ENCODE peak calls at places on chromosomes 5 and 9, in seven cellular contexts. One of them, this sample, is unnamed.

GRCh38 chr5:1788200-1788599 is 11.4 kb downstream of the MRPL36 start:
- DNase-seq in CD8-positive, alpha-beta T cell: no peak
- DNase-seq in AG10803: no peak
- DNase-seq in PC-3: no peak
- DNase-seq in A549: no peak
- DNase-seq in small intestine: no peak
- DNase-seq in heart left ventricle: no peak
- DNase-seq in this sample: no peak

GRCh38 chr9:4237748-4238511 is 61.9 kb downstream of the GLIS3 start:
- DNase-seq in CD8-positive, alpha-beta T cell: no peak
- DNase-seq in AG10803: no peak
- DNase-seq in PC-3: no peak
- DNase-seq in A549: no peak
- DNase-seq in small intestine: no peak
- DNase-seq in heart left ventricle: no peak
- DNase-seq in this sample: no peak

GRCh38 chr9:124758061-124758460 is 13.1 kb downstream of the NR6A1 start:
- DNase-seq in CD8-positive, alpha-beta T cell: no peak
- DNase-seq in AG10803: no peak
- DNase-seq in PC-3: no peak
- DNase-seq in A549: no peak
- DNase-seq in small intestine: no peak
- DNase-seq in heart left ventricle: no peak
- DNase-seq in this sample: no peak

GRCh38 chr5:171425596-171426244 is 6.3 kb downstream of the FGF18 start:
- DNase-seq in CD8-positive, alpha-beta T cell: no peak
- DNase-seq in AG10803: no peak
- DNase-seq in PC-3: no peak
- DNase-seq in A549: no peak
- DNase-seq in small intestine: no peak
- DNase-seq in heart left ventricle: no peak
- DNase-seq in this sample: no peak

GRCh38 chr5:43294226-43294625 is 19.0 kb downstream of the HMGCS1 start:
- DNase-seq in CD8-positive, alpha-beta T cell: no peak
- DNase-seq in AG10803: peak; percentile 74
- DNase-seq in PC-3: peak; percentile 61
- DNase-seq in A549: no peak
- DNase-seq in small intestine: no peak
- DNase-seq in heart left ventricle: no peak
- DNase-seq in this sample: peak; percentile 42

GRCh38 chr9:22211588-22212360 is 202.7 kb upstream of the CDKN2B start:
- DNase-seq in CD8-positive, alpha-beta T cell: no peak
- DNase-seq in AG10803: peak; percentile 94
- DNase-seq in PC-3: peak; percentile 96
- DNase-seq in A549: peak; percentile 69
- DNase-seq in small intestine: no peak
- DNase-seq in heart left ventricle: no peak
- DNase-seq in this sample: peak; percentile 94

GRCh38 chr9:107600060-107600573 is 110.5 kb upstream of the KLF4 start:
- DNase-seq in CD8-positive, alpha-beta T cell: no peak
- DNase-seq in AG10803: no peak
- DNase-seq in PC-3: no peak
- DNase-seq in A549: no peak
- DNase-seq in small intestine: peak; percentile 49
- DNase-seq in heart left ventricle: no peak
- DNase-seq in this sample: no peak

GRCh38 chr5:93929146-93929545 is 187.7 kb upstream of the POU5F2 start:
- DNase-seq in CD8-positive, alpha-beta T cell: no peak
- DNase-seq in AG10803: peak; percentile 70
- DNase-seq in PC-3: no peak
- DNase-seq in A549: no peak
- DNase-seq in small intestine: no peak
- DNase-seq in heart left ventricle: no peak
- DNase-seq in this sample: peak; percentile 52

GRCh38 chr9:96523429-96523828 is 73.5 kb downstream of the HABP4 start:
- DNase-seq in CD8-positive, alpha-beta T cell: no peak
- DNase-seq in AG10803: peak; percentile 23
- DNase-seq in PC-3: no peak
- DNase-seq in A549: no peak
- DNase-seq in small intestine: no peak
- DNase-seq in heart left ventricle: no peak
- DNase-seq in this sample: peak; percentile 78

GRCh38 chr5:146662229-146662628 is 146.2 kb upstream of the GPR151 start:
- DNase-seq in CD8-positive, alpha-beta T cell: no peak
- DNase-seq in AG10803: peak; percentile 7
- DNase-seq in PC-3: peak; percentile 74
- DNase-seq in A549: peak; percentile 5
- DNase-seq in small intestine: peak; percentile 20
- DNase-seq in heart left ventricle: no peak
- DNase-seq in this sample: peak; percentile 40

GRCh38 chr5:72301557-72301956 is 18.5 kb downstream of the MRPS27 start:
- DNase-seq in CD8-positive, alpha-beta T cell: no peak
- DNase-seq in AG10803: no peak
- DNase-seq in PC-3: no peak
- DNase-seq in A549: no peak
- DNase-seq in small intestine: no peak
- DNase-seq in heart left ventricle: no peak
- DNase-seq in this sample: no peak

GRCh38 chr5:119943148-119943547 is 313.8 kb downstream of the FAM170A start:
- DNase-seq in CD8-positive, alpha-beta T cell: no peak
- DNase-seq in AG10803: peak; percentile 43
- DNase-seq in PC-3: peak; percentile 26
- DNase-seq in A549: no peak
- DNase-seq in small intestine: no peak
- DNase-seq in heart left ventricle: no peak
- DNase-seq in this sample: peak; percentile 47

GRCh38 chr5:72649449-72649848 is 142.2 kb upstream of the ZNF366 start:
- DNase-seq in CD8-positive, alpha-beta T cell: no peak
- DNase-seq in AG10803: peak; percentile 11
- DNase-seq in PC-3: peak; percentile 63
- DNase-seq in A549: no peak
- DNase-seq in small intestine: no peak
- DNase-seq in heart left ventricle: no peak
- DNase-seq in this sample: peak; percentile 62

GRCh38 chr9:83167126-83167525 is 104.2 kb upstream of the RASEF start:
- DNase-seq in CD8-positive, alpha-beta T cell: no peak
- DNase-seq in AG10803: no peak
- DNase-seq in PC-3: peak; percentile 16
- DNase-seq in A549: no peak
- DNase-seq in small intestine: no peak
- DNase-seq in heart left ventricle: no peak
- DNase-seq in this sample: no peak

GRCh38 chr5:170353946-170354345 is 35.2 kb downstream of the KCNMB1 start:
- DNase-seq in CD8-positive, alpha-beta T cell: no peak
- DNase-seq in AG10803: no peak
- DNase-seq in PC-3: no peak
- DNase-seq in A549: no peak
- DNase-seq in small intestine: no peak
- DNase-seq in heart left ventricle: no peak
- DNase-seq in this sample: no peak
- H3K4me3 ChIP-seq in CD8-positive, alpha-beta T cell: no peak overlapping the region
- H3K4me3 ChIP-seq in AG10803: no peak overlapping the region
- H3K4me3 ChIP-seq in PC-3: no peak overlapping the region
- H3K4me3 ChIP-seq in A549: no peak overlapping the region
- H3K4me3 ChIP-seq in small intestine: no peak overlapping the region
- H3K4me3 ChIP-seq in heart left ventricle: peak overlapping the region; percentile 21
- H3K4me3 ChIP-seq in this sample: no peak overlapping the region

GRCh38 chr5:142107729-142108431 is 699 bp upstream of the NDFIP1 start:
- DNase-seq in CD8-positive, alpha-beta T cell: no peak
- DNase-seq in AG10803: no peak
- DNase-seq in PC-3: no peak
- DNase-seq in A549: no peak
- DNase-seq in small intestine: no peak
- DNase-seq in heart left ventricle: no peak
- DNase-seq in this sample: no peak
- H3K4me3 ChIP-seq in CD8-positive, alpha-beta T cell: peak overlapping the region; percentile 4
- H3K4me3 ChIP-seq in AG10803: peak overlapping the region; percentile 51
- H3K4me3 ChIP-seq in PC-3: peak overlapping the region; percentile 96
- H3K4me3 ChIP-seq in A549: peak overlapping the region; percentile 77
- H3K4me3 ChIP-seq in small intestine: no peak overlapping the region
- H3K4me3 ChIP-seq in heart left ventricle: peak overlapping the region; percentile 91
- H3K4me3 ChIP-seq in this sample: peak overlapping the region; percentile 34

GRCh38 chr9:860706-861105 is 19.2 kb downstream of the DMRT1 start:
- DNase-seq in CD8-positive, alpha-beta T cell: no peak
- DNase-seq in AG10803: no peak
- DNase-seq in PC-3: no peak
- DNase-seq in A549: no peak
- DNase-seq in small intestine: no peak
- DNase-seq in heart left ventricle: no peak
- DNase-seq in this sample: no peak

GRCh38 chr9:859251-859650 is 17.8 kb downstream of the DMRT1 start:
- DNase-seq in CD8-positive, alpha-beta T cell: no peak
- DNase-seq in AG10803: no peak
- DNase-seq in PC-3: no peak
- DNase-seq in A549: no peak
- DNase-seq in small intestine: no peak
- DNase-seq in heart left ventricle: no peak
- DNase-seq in this sample: no peak
- H3K4me3 ChIP-seq in CD8-positive, alpha-beta T cell: no peak overlapping the region
- H3K4me3 ChIP-seq in AG10803: no peak overlapping the region
- H3K4me3 ChIP-seq in PC-3: no peak overlapping the region
- H3K4me3 ChIP-seq in A549: no peak overlapping the region
- H3K4me3 ChIP-seq in small intestine: no peak overlapping the region
- H3K4me3 ChIP-seq in heart left ventricle: no peak overlapping the region
- H3K4me3 ChIP-seq in this sample: no peak overlapping the region

DNA sequence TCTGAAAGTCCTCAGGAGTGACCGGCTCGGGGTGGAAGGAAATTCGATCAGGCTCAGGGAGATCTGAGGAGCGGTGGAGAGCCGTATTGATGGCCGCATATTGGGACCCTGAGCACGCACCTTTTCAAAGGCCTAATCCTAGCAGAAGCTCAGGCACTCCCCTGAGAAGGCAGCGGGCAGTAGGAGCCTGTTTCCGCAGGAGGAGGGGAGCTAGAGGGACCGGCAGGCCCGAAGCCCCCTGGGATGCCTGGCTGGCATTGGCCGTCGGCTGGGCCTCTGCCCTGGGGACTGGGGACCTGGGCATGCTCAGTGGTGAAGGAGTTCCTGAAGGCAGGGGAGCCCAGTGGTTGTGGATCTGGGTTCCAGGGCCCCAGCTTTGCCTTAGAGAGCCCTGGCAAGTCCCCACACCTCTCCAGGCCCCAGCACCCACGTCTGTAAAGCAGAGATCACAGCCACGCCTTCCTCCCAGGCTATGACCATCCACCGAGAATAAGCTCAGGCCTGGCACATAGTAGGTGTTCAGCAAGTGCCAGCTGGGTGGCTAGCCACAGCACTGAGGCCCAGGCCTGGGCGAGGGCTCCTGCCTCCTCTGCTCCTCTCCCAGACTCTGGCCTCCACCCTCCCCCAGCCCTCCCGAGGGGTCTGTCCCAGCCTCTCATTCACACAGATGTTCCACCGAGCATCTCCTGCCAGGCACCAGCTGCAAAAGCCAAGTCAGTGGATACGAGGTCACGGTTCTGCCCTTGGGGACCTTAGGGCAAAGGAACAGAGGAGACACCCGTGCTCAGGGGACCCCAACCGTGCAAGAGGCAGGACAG is 17.2 kb upstream of the QRFP start:
- DNase-seq in CD8-positive, alpha-beta T cell: no peak
- DNase-seq in AG10803: no peak
- DNase-seq in PC-3: no peak
- DNase-seq in A549: no peak
- DNase-seq in small intestine: no peak
- DNase-seq in heart left ventricle: no peak
- DNase-seq in this sample: no peak
- H3K4me3 ChIP-seq in CD8-positive, alpha-beta T cell: no peak overlapping the region
- H3K4me3 ChIP-seq in AG10803: peak overlapping the region; percentile 16
- H3K4me3 ChIP-seq in PC-3: peak overlapping the region; percentile 52
- H3K4me3 ChIP-seq in A549: no peak overlapping the region
- H3K4me3 ChIP-seq in small intestine: no peak overlapping the region
- H3K4me3 ChIP-seq in heart left ventricle: no peak overlapping the region
- H3K4me3 ChIP-seq in this sample: no peak overlapping the region

GRCh38 chr9:127915325-127915752 is 1.5 kb downstream of the ST6GALNAC4 start:
- DNase-seq in CD8-positive, alpha-beta T cell: no peak
- DNase-seq in AG10803: no peak
- DNase-seq in PC-3: no peak
- DNase-seq in A549: no peak
- DNase-seq in small intestine: peak; percentile 73
- DNase-seq in heart left ventricle: no peak
- DNase-seq in this sample: no peak
- H3K4me3 ChIP-seq in CD8-positive, alpha-beta T cell: peak overlapping the region; percentile 89
- H3K4me3 ChIP-seq in AG10803: no peak overlapping the region
- H3K4me3 ChIP-seq in PC-3: no peak overlapping the region
- H3K4me3 ChIP-seq in A549: no peak overlapping the region
- H3K4me3 ChIP-seq in small intestine: peak overlapping the region; percentile 18
- H3K4me3 ChIP-seq in heart left ventricle: no peak overlapping the region
- H3K4me3 ChIP-seq in this sample: peak overlapping the region; percentile 82